ENCODE peak calls at places on chromosomes 16 and 17, in five cellular contexts. S is IMR-90, A is A549, V is H1, E is SK-N-SH. F is an unnamed sample.

GRCh38 chr16:89171216-89172170 is at the start of gene CDH15:
- DNase-seq in V (peak; percentile 96), A (peak; percentile 94), E (peak; percentile 98), S (peak; percentile 75), F (peak; percentile 80)

GRCh38 chr17:7041607-7042506 is 2.0 kb downstream of the SLC16A11 start:
- DNase-seq in V (peak; percentile 69), A (no peak), E (peak; percentile 69), S (no peak), F (no peak)

GRCh38 chr17:53912117-53912516 is 89.4 kb downstream of the KIF2B start:
- DNase-seq in S (no peak), V (no peak), E (no peak), A (no peak), F (no peak)

GRCh38 chr17:63841350-63842172 is 924 bp downstream of the SMARCD2 start:
- DNase-seq in S (peak; percentile 34), E (peak; percentile 89), A (no peak), V (no peak), F (no peak)

GRCh38 chr16:5065813-5066212 is at the start of gene C16orf89:
- DNase-seq in E (no peak), V (no peak), A (no peak), S (no peak), F (no peak)

GRCh38 chr16:50547944-50548658 is at the start of gene NKD1:
- DNase-seq in S (peak; percentile 9), V (peak; percentile 83), A (peak; percentile 37), E (peak; percentile 97), F (no peak)

GRCh38 chr17:31596382-31597323 is 205.2 kb downstream of the RAB11FIP4 start:
- DNase-seq in A (peak; percentile 87), S (peak; percentile 98), V (no peak), E (no peak), F (peak; percentile 70)

GRCh38 chr17:64736804-64737492 is 74.8 kb upstream of the SMURF2 start:
- DNase-seq in S (peak; percentile 72), V (peak; percentile 55), E (peak; percentile 30), A (no peak), F (no peak)

GRCh38 chr16:1470543-1471251 is 4.1 kb downstream of the CLCN7 start:
- DNase-seq in A (no peak), S (peak; percentile 43), V (peak; percentile 40), E (no peak), F (no peak)

GRCh38 chr17:8820311-8821010 is 21.3 kb upstream of the MFSD6L start:
- DNase-seq in A (no peak), E (no peak), V (peak; percentile 29), S (no peak), F (no peak)

GRCh38 chr17:80946449-80946848 is 45.2 kb upstream of the CHMP6 start:
- DNase-seq in A (no peak), S (no peak), E (no peak), V (no peak), F (no peak)

GRCh38 chr16:10362077-10362863 is 23.6 kb upstream of the ATF7IP2 start:
- DNase-seq in V (no peak), A (no peak), S (no peak), E (no peak), F (peak; percentile 21)

GRCh38 chr16:89990799-89991198 is 28.5 kb downstream of the DBNDD1 start:
- DNase-seq in S (no peak), A (no peak), V (no peak), E (no peak), F (no peak)

GRCh38 chr16:30641378-30641982 is 9.3 kb upstream of the PRR14 start:
- DNase-seq in A (no peak), S (no peak), E (no peak), V (no peak), F (no peak)

GRCh38 chr16:30636599-30636998 is 14.2 kb upstream of the PRR14 start:
- DNase-seq in S (no peak), V (no peak), E (no peak), A (no peak), F (no peak)

GRCh38 chr16:30633526-30633925 is 17.2 kb upstream of the PRR14 start:
- DNase-seq in E (no peak), V (no peak), S (no peak), A (no peak), F (no peak)

DNA sequence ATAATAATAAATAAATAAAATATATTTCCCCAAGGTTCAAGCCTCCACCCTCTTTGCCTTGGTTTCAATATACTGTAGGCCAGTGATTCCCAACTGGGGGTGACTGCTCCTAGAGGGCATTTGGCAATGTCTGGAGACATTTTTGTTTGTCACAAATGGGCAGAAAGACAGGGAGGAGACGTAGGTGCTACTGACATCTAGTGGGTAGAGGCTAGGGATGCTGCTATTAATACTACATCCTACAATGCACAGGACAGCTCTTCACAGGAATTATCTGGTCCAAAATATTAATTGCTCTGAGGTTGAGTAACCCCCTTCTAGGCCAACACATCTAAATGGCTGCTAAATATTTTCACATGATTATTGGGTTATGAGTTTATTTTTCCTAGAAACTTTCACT is 12.8 kb upstream of the PRR14 start:
- DNase-seq in V (no peak), A (peak; percentile 42), E (peak; percentile 45), S (peak; percentile 51), F (no peak)
- TF ChIP-seq RAD21 in V (peak; percentile 63), A (peak; percentile 77), E (peak; percentile 74), S (peak; percentile 71), F (peak; percentile 58)

DNA sequence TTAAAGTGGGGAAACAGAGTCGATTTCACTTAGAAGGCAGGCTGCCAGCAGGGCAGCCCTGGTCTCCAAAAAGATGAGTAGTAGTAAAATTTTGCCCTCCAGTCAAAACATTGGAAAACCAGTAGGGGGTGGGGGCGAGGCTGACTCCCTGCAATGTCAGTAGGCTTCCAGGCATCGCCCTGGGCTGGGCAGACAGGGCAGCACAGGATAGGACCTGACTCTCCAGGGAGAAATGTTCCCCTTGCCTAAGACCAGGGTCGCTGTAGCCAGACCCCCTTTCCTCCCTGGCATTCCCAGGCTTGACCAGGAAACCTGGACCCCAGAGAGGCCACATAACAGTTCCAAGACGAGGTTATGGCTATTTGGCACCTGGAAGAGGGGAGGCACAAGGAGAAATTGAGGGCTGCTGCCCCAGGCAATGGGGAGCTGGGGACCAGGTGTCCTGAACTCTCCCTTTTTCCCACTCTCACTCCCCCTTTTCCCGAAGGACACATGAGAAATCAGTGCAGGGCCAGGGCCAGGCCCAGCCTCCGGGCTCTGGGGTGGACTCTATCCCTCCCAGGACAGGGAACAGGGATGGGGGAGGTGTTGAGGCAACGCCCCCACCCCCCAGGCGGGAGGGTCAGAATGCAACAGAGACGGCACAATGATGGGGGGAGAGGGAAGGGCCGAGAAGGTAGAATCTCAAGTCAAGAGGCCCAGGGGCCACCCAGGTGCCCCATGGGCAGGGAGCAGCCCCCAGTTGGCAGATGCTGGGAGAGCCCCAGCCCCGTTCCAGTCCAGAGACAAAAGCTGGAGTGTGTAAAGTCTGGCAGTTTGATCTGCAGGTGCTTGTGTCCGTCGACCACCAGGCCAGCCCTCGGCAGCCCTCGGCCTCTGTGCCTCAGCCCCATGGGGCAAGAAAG is 4.5 kb upstream of the SAMD14 start:
- DNase-seq in V (no peak), S (no peak), A (no peak), E (no peak), F (no peak)
- TF ChIP-seq RAD21 in V (no peak), S (no peak), A (no peak), E (no peak), F (no peak)

GRCh38 chr17:36703860-36704266 is 102.5 kb downstream of the MRM1 start:
- DNase-seq in E (peak; percentile 37), A (peak; percentile 51), V (peak; percentile 98), S (peak; percentile 11), F (no peak)

GRCh38 chr17:36707904-36708303 is 106.5 kb downstream of the MRM1 start:
- DNase-seq in V (no peak), A (no peak), S (no peak), E (no peak), F (no peak)

GRCh38 chr17:36706437-36706731 is 105.0 kb downstream of the MRM1 start:
- DNase-seq in V (no peak), S (no peak), A (no peak), E (no peak), F (no peak)

DNA sequence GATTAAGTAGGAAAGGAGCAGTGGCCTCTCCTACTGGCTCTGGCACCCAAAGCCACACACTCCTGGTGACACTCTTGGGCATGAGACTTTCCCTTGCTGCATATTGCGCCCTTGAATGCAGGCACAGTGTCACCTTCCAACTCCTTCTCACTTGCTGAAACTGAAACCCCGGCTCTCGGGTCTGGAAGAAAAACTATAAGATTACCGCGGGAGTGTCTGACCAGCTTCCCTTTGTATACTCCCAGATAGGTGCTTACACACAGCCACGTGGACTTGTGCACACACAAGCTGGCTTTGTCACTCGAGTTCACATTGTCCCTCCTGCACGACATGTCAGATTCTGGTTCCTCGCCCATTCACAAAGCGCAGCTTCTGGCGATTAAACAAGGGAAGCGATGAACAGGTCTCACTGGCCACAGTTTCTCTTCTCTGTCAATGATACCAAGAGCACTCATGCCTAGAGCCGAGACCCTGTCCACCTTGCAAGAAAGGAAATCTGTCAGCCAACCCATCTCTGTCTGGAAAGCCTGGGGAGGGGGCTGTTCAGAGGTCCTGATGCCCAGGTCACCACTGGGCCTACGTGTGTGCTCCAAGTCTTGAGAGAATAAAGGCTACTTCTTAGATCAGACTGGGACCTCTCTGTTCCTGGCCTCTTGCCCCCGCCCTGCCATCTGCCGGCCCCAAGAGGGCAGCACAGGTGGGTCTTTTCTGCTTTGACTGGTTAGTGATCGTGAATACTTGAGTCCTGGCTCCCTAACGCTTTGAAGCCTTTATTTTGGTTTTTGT is 104.5 kb downstream of the MRM1 start:
- DNase-seq in E (peak; percentile 86), V (no peak), A (peak; percentile 89), S (peak; percentile 4), F (no peak)
- TF ChIP-seq RAD21 in E (peak; percentile 87), V (peak; percentile 81), A (peak; percentile 83), S (peak; percentile 26), F (peak; percentile 68)

GRCh38 chr17:33838281-33838680 is 416.8 kb upstream of the CCL2 start:
- DNase-seq in E (no peak), A (no peak), V (no peak), S (no peak), F (no peak)
- TF ChIP-seq RAD21 in E (no peak), A (no peak), V (no peak), S (no peak), F (no peak)